ENCODE peak calls at places on chromosomes 16 and 17, in six cellular contexts. One of them, this sample, is unnamed. For H3K4me1, the result is how much of the 10 kb centered on the place peaks cover.

GRCh38 chr16:74888888-74889287 is 96.0 kb downstream of the WDR59 start:
- DNase-seq in pancreas: no peak
- DNase-seq in ascending aorta: no peak
- DNase-seq in CD4-positive, CD25-positive, alpha-beta regulatory T cell: no peak
- DNase-seq in esophagus squamous epithelium: no peak
- DNase-seq in Karpas-422: no peak
- DNase-seq in this sample: no peak

GRCh38 chr16:27293343-27293742 is 20.4 kb upstream of the IL4R start:
- DNase-seq in pancreas: no peak
- DNase-seq in ascending aorta: peak
- DNase-seq in CD4-positive, CD25-positive, alpha-beta regulatory T cell: no peak
- DNase-seq in esophagus squamous epithelium: no peak
- DNase-seq in Karpas-422: no peak
- DNase-seq in this sample: no peak

GRCh38 chr17:79684132-79684985 is 46.4 kb upstream of the ENPP7 start:
- DNase-seq in pancreas: no peak
- DNase-seq in ascending aorta: no peak
- DNase-seq in CD4-positive, CD25-positive, alpha-beta regulatory T cell: no peak
- DNase-seq in esophagus squamous epithelium: no peak
- DNase-seq in Karpas-422: no peak
- DNase-seq in this sample: no peak

GRCh38 chr17:32266389-32267269 is 997 bp downstream of the RHBDL3 start:
- DNase-seq in pancreas: no peak
- DNase-seq in ascending aorta: no peak
- DNase-seq in CD4-positive, CD25-positive, alpha-beta regulatory T cell: no peak
- DNase-seq in esophagus squamous epithelium: no peak
- DNase-seq in Karpas-422: no peak
- DNase-seq in this sample: no peak

GRCh38 chr17:79919164-79919585 is 79.9 kb upstream of the CBX4 start:
- DNase-seq in pancreas: peak
- DNase-seq in ascending aorta: peak
- DNase-seq in CD4-positive, CD25-positive, alpha-beta regulatory T cell: no peak
- DNase-seq in esophagus squamous epithelium: no peak
- DNase-seq in Karpas-422: no peak
- DNase-seq in this sample: no peak

GRCh38 chr17:81480140-81480917 is 32.3 kb downstream of the ACTG1 start:
- DNase-seq in pancreas: no peak
- DNase-seq in ascending aorta: no peak
- DNase-seq in CD4-positive, CD25-positive, alpha-beta regulatory T cell: no peak
- DNase-seq in esophagus squamous epithelium: no peak
- DNase-seq in Karpas-422: no peak
- DNase-seq in this sample: no peak

GRCh38 chr17:33266116-33266515 is 27.0 kb downstream of the ASIC2 start:
- DNase-seq in pancreas: no peak
- DNase-seq in ascending aorta: no peak
- DNase-seq in CD4-positive, CD25-positive, alpha-beta regulatory T cell: no peak
- DNase-seq in esophagus squamous epithelium: no peak
- DNase-seq in Karpas-422: no peak
- DNase-seq in this sample: no peak

GRCh38 chr17:40094874-40095273 is 5.5 kb downstream of the NR1D1 start:
- DNase-seq in pancreas: no peak
- DNase-seq in ascending aorta: no peak
- DNase-seq in CD4-positive, CD25-positive, alpha-beta regulatory T cell: no peak
- DNase-seq in esophagus squamous epithelium: no peak
- DNase-seq in Karpas-422: no peak
- DNase-seq in this sample: no peak

GRCh38 chr16:2365895-2366294 is 25.4 kb upstream of the ABCA3 start:
- DNase-seq in pancreas: no peak
- DNase-seq in ascending aorta: no peak
- DNase-seq in CD4-positive, CD25-positive, alpha-beta regulatory T cell: no peak
- DNase-seq in esophagus squamous epithelium: no peak
- DNase-seq in Karpas-422: no peak
- DNase-seq in this sample: no peak

GRCh38 chr17:67576471-67576870 is 141.3 kb upstream of the NOL11 start:
- DNase-seq in pancreas: no peak
- DNase-seq in ascending aorta: no peak
- DNase-seq in CD4-positive, CD25-positive, alpha-beta regulatory T cell: no peak
- DNase-seq in esophagus squamous epithelium: no peak
- DNase-seq in Karpas-422: no peak
- DNase-seq in this sample: no peak

GRCh38 chr17:14197582-14197981 is 39.1 kb downstream of the CDRT15 start:
- DNase-seq in pancreas: no peak
- DNase-seq in ascending aorta: no peak
- DNase-seq in CD4-positive, CD25-positive, alpha-beta regulatory T cell: peak
- DNase-seq in esophagus squamous epithelium: no peak
- DNase-seq in Karpas-422: no peak
- DNase-seq in this sample: no peak

GRCh38 chr17:83000738-83001137 is 78.7 kb upstream of the METRNL start:
- DNase-seq in pancreas: no peak
- DNase-seq in ascending aorta: no peak
- DNase-seq in CD4-positive, CD25-positive, alpha-beta regulatory T cell: no peak
- DNase-seq in esophagus squamous epithelium: no peak
- DNase-seq in Karpas-422: no peak
- DNase-seq in this sample: no peak

GRCh38 chr16:88473666-88474534 is 20.8 kb downstream of the ZFPM1 start:
- DNase-seq in pancreas: peak
- DNase-seq in ascending aorta: peak
- DNase-seq in CD4-positive, CD25-positive, alpha-beta regulatory T cell: no peak
- DNase-seq in esophagus squamous epithelium: no peak
- DNase-seq in Karpas-422: no peak
- DNase-seq in this sample: no peak

GRCh38 chr16:53433509-53433908 is 762 bp upstream of the RBL2 start:
- DNase-seq in pancreas: no peak
- DNase-seq in ascending aorta: no peak
- DNase-seq in CD4-positive, CD25-positive, alpha-beta regulatory T cell: no peak
- DNase-seq in esophagus squamous epithelium: no peak
- DNase-seq in Karpas-422: no peak
- DNase-seq in this sample: no peak

GRCh38 chr17:77318491-77319210 is 177.9 kb downstream of the SEC14L1 start:
- DNase-seq in pancreas: no peak
- DNase-seq in ascending aorta: no peak
- DNase-seq in CD4-positive, CD25-positive, alpha-beta regulatory T cell: no peak
- DNase-seq in esophagus squamous epithelium: no peak
- DNase-seq in Karpas-422: peak
- DNase-seq in this sample: peak

GRCh38 chr17:57705921-57706695 is 39.0 kb downstream of the CCDC182 start:
- DNase-seq in pancreas: no peak
- DNase-seq in ascending aorta: peak
- DNase-seq in CD4-positive, CD25-positive, alpha-beta regulatory T cell: no peak
- DNase-seq in esophagus squamous epithelium: no peak
- DNase-seq in Karpas-422: no peak
- DNase-seq in this sample: no peak

GRCh38 chr17:43212641-43213490 is 1.2 kb downstream of the TMEM106A start:
- DNase-seq in pancreas: peak
- DNase-seq in ascending aorta: no peak
- DNase-seq in CD4-positive, CD25-positive, alpha-beta regulatory T cell: peak
- DNase-seq in esophagus squamous epithelium: no peak
- DNase-seq in Karpas-422: peak
- DNase-seq in this sample: no peak

GRCh38 chr16:64215730-64216129 is 906.1 kb downstream of the CDH11 start:
- DNase-seq in pancreas: no peak
- DNase-seq in ascending aorta: no peak
- DNase-seq in CD4-positive, CD25-positive, alpha-beta regulatory T cell: no peak
- DNase-seq in esophagus squamous epithelium: no peak
- DNase-seq in Karpas-422: peak
- DNase-seq in this sample: no peak

GRCh38 chr17:81487089-81487486 is 25.5 kb downstream of the ACTG1 start:
- DNase-seq in pancreas: no peak
- DNase-seq in ascending aorta: no peak
- DNase-seq in CD4-positive, CD25-positive, alpha-beta regulatory T cell: no peak
- DNase-seq in esophagus squamous epithelium: no peak
- DNase-seq in Karpas-422: no peak
- DNase-seq in this sample: no peak

GRCh38 chr17:40318835-40319332 is 9.9 kb downstream of the RARA start:
- DNase-seq in pancreas: peak
- DNase-seq in ascending aorta: peak
- DNase-seq in CD4-positive, CD25-positive, alpha-beta regulatory T cell: no peak
- DNase-seq in esophagus squamous epithelium: no peak
- DNase-seq in Karpas-422: no peak
- DNase-seq in this sample: no peak

GRCh38 chr17:66426397-66427033 is 124.1 kb downstream of the PRKCA start:
- DNase-seq in pancreas: no peak
- DNase-seq in ascending aorta: no peak
- DNase-seq in CD4-positive, CD25-positive, alpha-beta regulatory T cell: peak
- DNase-seq in esophagus squamous epithelium: no peak
- DNase-seq in Karpas-422: peak
- DNase-seq in this sample: no peak

GRCh38 chr17:8212312-8213180 is 2.2 kb upstream of the AURKB start:
- DNase-seq in pancreas: no peak
- DNase-seq in ascending aorta: no peak
- DNase-seq in CD4-positive, CD25-positive, alpha-beta regulatory T cell: no peak
- DNase-seq in esophagus squamous epithelium: no peak
- DNase-seq in Karpas-422: no peak
- DNase-seq in this sample: no peak

GRCh38 chr17:50549969-50550368 is 3.0 kb downstream of the SPATA20 start:
- DNase-seq in pancreas: no peak
- DNase-seq in ascending aorta: no peak
- DNase-seq in CD4-positive, CD25-positive, alpha-beta regulatory T cell: no peak
- DNase-seq in esophagus squamous epithelium: no peak
- DNase-seq in Karpas-422: no peak
- DNase-seq in this sample: no peak

GRCh38 chr16:23185661-23186060 is 3.1 kb downstream of the SCNN1G start:
- DNase-seq in pancreas: peak
- DNase-seq in ascending aorta: no peak
- DNase-seq in CD4-positive, CD25-positive, alpha-beta regulatory T cell: no peak
- DNase-seq in esophagus squamous epithelium: no peak
- DNase-seq in Karpas-422: no peak
- DNase-seq in this sample: no peak

GRCh38 chr17:8997994-8998628 is 23.2 kb upstream of the NTN1 start:
- DNase-seq in pancreas: no peak
- DNase-seq in ascending aorta: peak
- DNase-seq in CD4-positive, CD25-positive, alpha-beta regulatory T cell: peak
- DNase-seq in esophagus squamous epithelium: no peak
- DNase-seq in Karpas-422: peak
- DNase-seq in this sample: peak

GRCh38 chr17:68085751-68086445 is 50.4 kb downstream of the KPNA2 start:
- DNase-seq in pancreas: no peak
- DNase-seq in ascending aorta: no peak
- DNase-seq in CD4-positive, CD25-positive, alpha-beta regulatory T cell: peak
- DNase-seq in esophagus squamous epithelium: no peak
- DNase-seq in Karpas-422: peak
- DNase-seq in this sample: no peak

GRCh38 chr17:72861811-72862210 is 230.7 kb downstream of the SLC39A11 start:
- DNase-seq in pancreas: no peak
- DNase-seq in ascending aorta: no peak
- DNase-seq in CD4-positive, CD25-positive, alpha-beta regulatory T cell: no peak
- DNase-seq in esophagus squamous epithelium: no peak
- DNase-seq in Karpas-422: no peak
- DNase-seq in this sample: no peak

GRCh38 chr17:72858826-72859495 is 233.5 kb downstream of the SLC39A11 start:
- DNase-seq in pancreas: no peak
- DNase-seq in ascending aorta: no peak
- DNase-seq in CD4-positive, CD25-positive, alpha-beta regulatory T cell: no peak
- DNase-seq in esophagus squamous epithelium: no peak
- DNase-seq in Karpas-422: no peak
- DNase-seq in this sample: no peak

GRCh38 chr17:72865954-72866353 is 226.5 kb downstream of the SLC39A11 start:
- DNase-seq in pancreas: no peak
- DNase-seq in ascending aorta: no peak
- DNase-seq in CD4-positive, CD25-positive, alpha-beta regulatory T cell: no peak
- DNase-seq in esophagus squamous epithelium: no peak
- DNase-seq in Karpas-422: no peak
- DNase-seq in this sample: no peak

GRCh38 chr17:72863511-72864175 is 228.8 kb downstream of the SLC39A11 start:
- DNase-seq in pancreas: no peak
- DNase-seq in ascending aorta: no peak
- DNase-seq in CD4-positive, CD25-positive, alpha-beta regulatory T cell: peak
- DNase-seq in esophagus squamous epithelium: no peak
- DNase-seq in Karpas-422: no peak
- DNase-seq in this sample: no peak

GRCh38 chr17:72860778-72861177 is 231.7 kb downstream of the SLC39A11 start:
- DNase-seq in pancreas: no peak
- DNase-seq in ascending aorta: no peak
- DNase-seq in CD4-positive, CD25-positive, alpha-beta regulatory T cell: no peak
- DNase-seq in esophagus squamous epithelium: no peak
- DNase-seq in Karpas-422: no peak
- DNase-seq in this sample: no peak
- H3K4me1 ChIP-seq in pancreas: under half
- H3K4me1 ChIP-seq in ascending aorta: under half
- H3K4me1 ChIP-seq in CD4-positive, CD25-positive, alpha-beta regulatory T cell: under half
- H3K4me1 ChIP-seq in esophagus squamous epithelium: under half
- H3K4me1 ChIP-seq in Karpas-422: under half
- H3K4me1 ChIP-seq in this sample: under half

DNA sequence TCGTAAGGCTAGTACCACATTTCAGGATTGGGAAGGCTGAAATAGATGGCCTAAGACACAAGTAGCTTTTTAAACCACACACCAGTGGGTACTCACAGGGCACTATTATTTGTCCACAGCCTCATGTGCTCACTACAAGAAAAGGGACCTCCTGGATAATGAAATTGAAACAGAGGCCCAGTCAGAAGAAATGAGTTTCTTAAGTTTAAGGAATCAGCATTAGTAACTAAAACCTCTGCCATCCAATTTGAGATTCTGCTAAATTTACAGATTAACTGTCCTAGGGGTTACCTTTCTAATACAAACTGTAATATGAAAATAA is 3.0 kb downstream of the USP7 start:
- DNase-seq in pancreas: no peak
- DNase-seq in ascending aorta: no peak
- DNase-seq in CD4-positive, CD25-positive, alpha-beta regulatory T cell: no peak
- DNase-seq in esophagus squamous epithelium: no peak
- DNase-seq in Karpas-422: no peak
- DNase-seq in this sample: no peak
- H3K4me3 ChIP-seq in pancreas: no peak
- H3K4me3 ChIP-seq in ascending aorta: no peak
- H3K4me3 ChIP-seq in CD4-positive, CD25-positive, alpha-beta regulatory T cell: peak
- H3K4me3 ChIP-seq in esophagus squamous epithelium: no peak
- H3K4me3 ChIP-seq in Karpas-422: peak
- H3K4me3 ChIP-seq in this sample: no peak

GRCh38 chr16:85750021-85750826 is 672 bp downstream of the C16orf74 start:
- DNase-seq in pancreas: no peak
- DNase-seq in ascending aorta: no peak
- DNase-seq in CD4-positive, CD25-positive, alpha-beta regulatory T cell: no peak
- DNase-seq in esophagus squamous epithelium: no peak
- DNase-seq in Karpas-422: peak
- DNase-seq in this sample: peak

GRCh38 chr16:85751665-85752501 is 987 bp upstream of the C16orf74 start:
- DNase-seq in pancreas: no peak
- DNase-seq in ascending aorta: no peak
- DNase-seq in CD4-positive, CD25-positive, alpha-beta regulatory T cell: no peak
- DNase-seq in esophagus squamous epithelium: no peak
- DNase-seq in Karpas-422: peak
- DNase-seq in this sample: no peak

GRCh38 chr16:85749686-85750020 is 1.2 kb downstream of the C16orf74 start:
- DNase-seq in pancreas: no peak
- DNase-seq in ascending aorta: no peak
- DNase-seq in CD4-positive, CD25-positive, alpha-beta regulatory T cell: no peak
- DNase-seq in esophagus squamous epithelium: no peak
- DNase-seq in Karpas-422: no peak
- DNase-seq in this sample: no peak

GRCh38 chr16:85752511-85753420 is 1.9 kb upstream of the C16orf74 start:
- DNase-seq in pancreas: peak
- DNase-seq in ascending aorta: no peak
- DNase-seq in CD4-positive, CD25-positive, alpha-beta regulatory T cell: no peak
- DNase-seq in esophagus squamous epithelium: no peak
- DNase-seq in Karpas-422: peak
- DNase-seq in this sample: peak

GRCh38 chr16:85750827-85751641 is at the start of gene C16orf74:
- DNase-seq in pancreas: no peak
- DNase-seq in ascending aorta: no peak
- DNase-seq in CD4-positive, CD25-positive, alpha-beta regulatory T cell: no peak
- DNase-seq in esophagus squamous epithelium: no peak
- DNase-seq in Karpas-422: peak
- DNase-seq in this sample: peak
- H3K4me1 ChIP-seq in pancreas: under half
- H3K4me1 ChIP-seq in ascending aorta: under half
- H3K4me1 ChIP-seq in CD4-positive, CD25-positive, alpha-beta regulatory T cell: under half
- H3K4me1 ChIP-seq in esophagus squamous epithelium: under half
- H3K4me1 ChIP-seq in Karpas-422: half or more
- H3K4me1 ChIP-seq in this sample: under half

GRCh38 chr17:75976175-75976848 is 2.7 kb downstream of the ACOX1 start:
- DNase-seq in pancreas: no peak
- DNase-seq in ascending aorta: no peak
- DNase-seq in CD4-positive, CD25-positive, alpha-beta regulatory T cell: no peak
- DNase-seq in esophagus squamous epithelium: no peak
- DNase-seq in Karpas-422: no peak
- DNase-seq in this sample: no peak
- H3K4me3 ChIP-seq in pancreas: no peak
- H3K4me3 ChIP-seq in ascending aorta: no peak
- H3K4me3 ChIP-seq in CD4-positive, CD25-positive, alpha-beta regulatory T cell: no peak
- H3K4me3 ChIP-seq in esophagus squamous epithelium: peak
- H3K4me3 ChIP-seq in Karpas-422: no peak
- H3K4me3 ChIP-seq in this sample: no peak